ENCODE peak calls at places on chromosomes 3 and 15, in six cellular contexts. H is stimulated activated CD4-positive, alpha-beta T cell treated with anti-CD3 and anti-CD28 coated beads, Interleukin-15, amount 100 ng/mL, for 1 hour; M is Kasumi-1; O is WERI-Rb-1; N is hepatocyte; I is CD8-positive, alpha-beta memory T cell. D is an unnamed sample.

GRCh38 chr3:11452988-11453847 is 181.0 kb downstream of the ATG7 start:
- DNase-seq in M (peak), N (peak), O (peak), H (no peak), I (no peak), D (no peak)

GRCh38 chr3:155270485-155271342 is 22.8 kb downstream of the STRIT1 start:
- DNase-seq in I (no peak), O (no peak), M (no peak), N (no peak), H (no peak), D (no peak)

GRCh38 chr3:134082582-134082981 is 52.9 kb upstream of the SLCO2A1 start:
- DNase-seq in H (no peak), N (no peak), I (no peak), M (no peak), O (no peak), D (no peak)

GRCh38 chr3:161358488-161358887 is 12.8 kb downstream of the SPTSSB start:
- DNase-seq in H (no peak), N (no peak), I (no peak), M (no peak), O (no peak), D (no peak)

GRCh38 chr3:65678480-65678879 is 360.2 kb downstream of the MAGI1 start:
- DNase-seq in N (no peak), I (no peak), H (no peak), O (no peak), M (no peak), D (no peak)

GRCh38 chr15:38669160-38669505 is 104.5 kb upstream of the RASGRP1 start:
- DNase-seq in O (no peak), M (no peak), N (no peak), I (no peak), H (no peak), D (no peak)

GRCh38 chr3:25532763-25533162 is 104.7 kb downstream of the RARB start:
- DNase-seq in O (peak), I (no peak), H (no peak), M (peak), N (no peak), D (no peak)

GRCh38 chr15:98855815-98856539 is 151.6 kb downstream of the PGPEP1L start:
- DNase-seq in H (no peak), O (no peak), I (no peak), N (no peak), M (no peak), D (no peak)

GRCh38 chr3:129305592-129306091 is 27.0 kb downstream of the HMCES start:
- DNase-seq in N (peak), H (peak), O (no peak), I (no peak), M (no peak), D (no peak)

GRCh38 chr15:29131336-29132109 is 138.1 kb downstream of the NSMCE3 start:
- DNase-seq in M (no peak), H (no peak), O (no peak), I (peak), N (no peak), D (no peak)

GRCh38 chr3:98223907-98224672 is 40.0 kb upstream of the OR5H6 start:
- DNase-seq in I (no peak), H (no peak), N (no peak), O (no peak), M (no peak), D (no peak)

GRCh38 chr15:91649922-91650321 is 203.6 kb upstream of the SLCO3A1 start:
- DNase-seq in O (no peak), I (no peak), H (no peak), M (no peak), N (no peak), D (no peak)

GRCh38 chr15:31248263-31248662 is 78.4 kb upstream of the KLF13 start:
- DNase-seq in H (no peak), I (no peak), N (no peak), M (no peak), O (no peak), D (no peak)

GRCh38 chr15:85339976-85340665 is 40.3 kb upstream of the AKAP13 start:
- DNase-seq in O (no peak), N (no peak), M (no peak), H (no peak), I (no peak), D (no peak)

GRCh38 chr15:51775967-51776816 is 24.8 kb downstream of the TMOD2 start:
- DNase-seq in H (peak), M (peak), I (peak), O (peak), N (peak), D (no peak)

GRCh38 chr3:77746892-77747291 is 707.0 kb downstream of the ROBO2 start:
- DNase-seq in O (no peak), N (no peak), I (no peak), M (no peak), H (no peak), D (no peak)

GRCh38 chr3:42799376-42799775 is 4.9 kb downstream of the HIGD1A start:
- DNase-seq in H (no peak), N (no peak), M (no peak), I (no peak), O (no peak), D (no peak)

GRCh38 chr3:175329373-175329772 is 470.2 kb downstream of the NAALADL2 start:
- DNase-seq in I (no peak), O (no peak), H (no peak), M (no peak), N (no peak), D (no peak)

GRCh38 chr3:20340324-20340928 is 154.4 kb upstream of the SGO1 start:
- DNase-seq in I (peak), O (peak), N (peak), H (peak), M (peak), D (no peak)

GRCh38 chr3:8851703-8852102 is 82.3 kb upstream of the OXTR start:
- DNase-seq in N (peak), H (no peak), O (no peak), I (no peak), M (no peak), D (no peak)

GRCh38 chr15:43218908-43219706 is 1.7 kb downstream of the EPB42 start:
- DNase-seq in H (no peak), M (no peak), O (peak), I (no peak), N (peak), D (no peak)

GRCh38 chr3:42503957-42504333 is 1.5 kb downstream of the VIPR1 start:
- DNase-seq in H (no peak), M (no peak), O (peak), I (no peak), N (no peak), D (no peak)

GRCh38 chr15:69031013-69032001 is 16.8 kb downstream of the NOX5 start:
- DNase-seq in H (no peak), N (peak), M (no peak), O (peak), I (no peak), D (no peak)

GRCh38 chr3:156366559-156366958 is 188.4 kb downstream of the SSR3 start:
- DNase-seq in H (no peak), N (no peak), O (no peak), I (no peak), M (no peak), D (no peak)

GRCh38 chr3:186821429-186822367 is 15.4 kb upstream of the RFC4 start:
- DNase-seq in N (peak), H (no peak), O (no peak), M (peak), I (no peak), D (no peak)

GRCh38 chr3:154931484-154931883 is 148.6 kb upstream of the MME start:
- DNase-seq in O (no peak), M (no peak), N (no peak), H (no peak), I (no peak), D (no peak)

GRCh38 chr3:169122407-169122806 is 541.1 kb downstream of the MECOM start:
- DNase-seq in I (no peak), O (no peak), M (no peak), N (no peak), H (no peak), D (no peak)

GRCh38 chr15:42707068-42707467 is 29.9 kb downstream of the CDAN1 start:
- DNase-seq in I (no peak), H (no peak), M (no peak), N (no peak), O (no peak), D (no peak)

GRCh38 chr3:16448691-16449090 is 64.8 kb downstream of the RFTN1 start:
- DNase-seq in N (peak), M (no peak), H (peak), O (no peak), I (no peak), D (no peak)

GRCh38 chr3:175070946-175071345 is 211.8 kb downstream of the NAALADL2 start:
- DNase-seq in O (no peak), I (no peak), H (no peak), M (no peak), N (no peak), D (no peak)

GRCh38 chr15:40825661-40826088 is 2.8 kb downstream of the PPP1R14D start:
- DNase-seq in I (no peak), M (no peak), O (no peak), H (no peak), N (peak), D (no peak)

GRCh38 chr3:59486468-59486964 is 436.7 kb upstream of the CFAP20DC start:
- DNase-seq in H (no peak), M (no peak), O (no peak), N (no peak), I (no peak), D (no peak)

GRCh38 chr15:97909291-97909891 is 51.1 kb upstream of the ARRDC4 start:
- DNase-seq in O (peak), M (peak), N (peak), I (no peak), H (peak), D (peak)

GRCh38 chr15:67120839-67121540 is 55.6 kb downstream of the SMAD3 start:
- DNase-seq in N (peak), O (no peak), H (peak), M (no peak), I (peak), D (no peak)

GRCh38 chr3:139326707-139327106 is 17.1 kb upstream of the MRPS22 start:
- DNase-seq in O (no peak), I (no peak), N (no peak), M (no peak), H (no peak), D (no peak)

GRCh38 chr3:47571391-47572165 is 7.1 kb downstream of the CSPG5 start:
- DNase-seq in N (no peak), M (no peak), I (no peak), H (no peak), O (peak), D (no peak)

GRCh38 chr3:54086639-54087405 is 35.5 kb upstream of the CACNA2D3 start:
- DNase-seq in O (no peak), M (no peak), H (no peak), N (no peak), I (no peak), D (no peak)

GRCh38 chr3:12288466-12289129 is at the start of gene PPARG:
- DNase-seq in H (no peak), I (no peak), N (peak), M (no peak), O (peak), D (no peak)

GRCh38 chr3:38711321-38711720 is 61.8 kb upstream of the SCN5A start:
- DNase-seq in N (no peak), H (no peak), I (no peak), M (no peak), O (no peak), D (no peak)

D was measured in GF-D8.